ENCODE peak calls at places on chromosomes 3 and 15, in ten cellular contexts. Y is AG08396; Q is KBM-7; I is CD8-positive, alpha-beta memory T cell; N is EH; M is WTC11; B is RCC 7860; G is heart right ventricle; F is GM18507; J is NCI-H1092 treated with DMSO at 0.1 percent for 48 hours. E is an unnamed sample.

GRCh38 chr15:75389791-75390382 is 21.5 kb upstream of the MAN2C1 start:
- DNase-seq in Y (peak), Q (no peak), I (no peak), N (no peak), M (no peak), B (no peak), G (no peak), F (no peak), J (no peak), E (no peak)

GRCh38 chr3:128800241-128801187 is 74.5 kb downstream of the RAB7A start:
- DNase-seq in Y (no peak), Q (no peak), I (no peak), N (no peak), M (no peak), B (no peak), G (peak), F (no peak), J (no peak), E (no peak)

GRCh38 chr3:134311265-134311664 is 60.6 kb upstream of the RYK start:
- DNase-seq in Y (no peak), Q (no peak), I (no peak), N (peak), M (no peak), B (peak), G (no peak), F (no peak), J (no peak), E (no peak)

GRCh38 chr15:49313650-49314049 is 109.4 kb upstream of the FGF7 start:
- DNase-seq in Y (peak), Q (no peak), I (no peak), N (peak), M (no peak), B (peak), G (no peak), F (no peak), J (no peak), E (no peak)

GRCh38 chr3:110971010-110971585 is 100.5 kb upstream of the NECTIN3 start:
- DNase-seq in Y (no peak), Q (no peak), I (no peak), N (no peak), M (no peak), B (no peak), G (no peak), F (no peak), J (no peak), E (no peak)

GRCh38 chr3:38465588-38466154 is 12.0 kb downstream of the ACVR2B start:
- DNase-seq in Y (no peak), Q (no peak), I (no peak), N (no peak), M (no peak), B (no peak), G (no peak), F (no peak), J (no peak), E (no peak)

GRCh38 chr15:27844018-27844666 is 255.0 kb downstream of the OCA2 start:
- DNase-seq in Y (peak), Q (no peak), I (no peak), N (peak), M (no peak), B (peak), G (no peak), F (no peak), J (no peak), E (no peak)

GRCh38 chr3:143628971-143629370 is 219.3 kb downstream of the SLC9A9 start:
- DNase-seq in Y (no peak), Q (no peak), I (no peak), N (no peak), M (no peak), B (no peak), G (no peak), F (no peak), J (no peak), E (no peak)

GRCh38 chr15:67828969-67829646 is 3.8 kb downstream of the SKOR1 start:
- DNase-seq in Y (no peak), Q (no peak), I (no peak), N (no peak), M (peak), B (no peak), G (no peak), F (no peak), J (no peak), E (peak)

GRCh38 chr3:134211797-134212196 is 38.9 kb downstream of the RYK start:
- DNase-seq in Y (peak), Q (peak), I (no peak), N (peak), M (peak), B (peak), G (peak), F (no peak), J (peak), E (peak)

GRCh38 chr15:69346112-69346511 is 47.4 kb downstream of the PAQR5 start:
- DNase-seq in Y (peak), Q (no peak), I (no peak), N (peak), M (no peak), B (no peak), G (no peak), F (no peak), J (no peak), E (no peak)

GRCh38 chr3:15859507-15860013 is 61.8 kb upstream of the ANKRD28 start:
- DNase-seq in Y (peak), Q (peak), I (peak), N (peak), M (peak), B (peak), G (peak), F (peak), J (peak), E (peak)

GRCh38 chr3:194472290-194472920 is 14.4 kb downstream of the ATP13A3 start:
- DNase-seq in Y (peak), Q (peak), I (no peak), N (peak), M (no peak), B (peak), G (peak), F (no peak), J (peak), E (peak)

GRCh38 chr3:143348486-143349327 is 229.1 kb downstream of the CHST2 start:
- DNase-seq in Y (no peak), Q (peak), I (no peak), N (peak), M (no peak), B (no peak), G (no peak), F (no peak), J (no peak), E (no peak)

E was measured in GM23338.